ENCODE peak calls at places on chromosomes 2 and 18, in four cellular contexts. O is WERI-Rb-1; L is PC-9; I is CD8-positive, alpha-beta T cell. M is an unnamed sample.

GRCh38 chr18:35084494-35085449 is 43.6 kb downstream of the MAPRE2 start:
- DNase-seq in O (no peak), L (no peak), I (no peak), M (no peak)

GRCh38 chr2:170707821-170708795 is 7.0 kb upstream of the SP5 start:
- DNase-seq in O (no peak), L (no peak), I (no peak), M (no peak)

GRCh38 chr2:162710282-162710891 is 128.2 kb downstream of the KCNH7 start:
- DNase-seq in O (no peak), L (no peak), I (no peak), M (no peak)

GRCh38 chr2:208915401-208915800 is 508.4 kb upstream of the MAP2 start:
- DNase-seq in O (no peak), L (no peak), I (no peak), M (no peak)

GRCh38 chr2:237967463-237967871 is 653 bp downstream of the UBE2F start:
- DNase-seq in O (peak; percentile 25), L (peak; percentile 40), I (no peak), M (no peak)

GRCh38 chr2:43894743-43895142 is 56.0 kb downstream of the ABCG8 start:
- DNase-seq in O (no peak), L (no peak), I (no peak), M (no peak)

GRCh38 chr18:3458952-3459853 is 9.2 kb downstream of the TGIF1 start:
- DNase-seq in O (no peak), L (no peak), I (no peak), M (no peak)

GRCh38 chr2:126668254-126668653 is 12.3 kb downstream of the GYPC start:
- DNase-seq in O (no peak), L (no peak), I (no peak), M (no peak)

GRCh38 chr2:197125000-197125399 is 185.6 kb downstream of the ANKRD44 start:
- DNase-seq in O (no peak), L (no peak), I (no peak), M (no peak)

GRCh38 chr2:42084231-42084671 is 36.4 kb downstream of the PKDCC start:
- DNase-seq in O (no peak), L (no peak), I (no peak), M (no peak)

GRCh38 chr2:172288603-172289002 is 138.8 kb upstream of the ITGA6 start:
- DNase-seq in O (no peak), L (peak; percentile 63), I (peak; percentile 47), M (no peak)

DNA sequence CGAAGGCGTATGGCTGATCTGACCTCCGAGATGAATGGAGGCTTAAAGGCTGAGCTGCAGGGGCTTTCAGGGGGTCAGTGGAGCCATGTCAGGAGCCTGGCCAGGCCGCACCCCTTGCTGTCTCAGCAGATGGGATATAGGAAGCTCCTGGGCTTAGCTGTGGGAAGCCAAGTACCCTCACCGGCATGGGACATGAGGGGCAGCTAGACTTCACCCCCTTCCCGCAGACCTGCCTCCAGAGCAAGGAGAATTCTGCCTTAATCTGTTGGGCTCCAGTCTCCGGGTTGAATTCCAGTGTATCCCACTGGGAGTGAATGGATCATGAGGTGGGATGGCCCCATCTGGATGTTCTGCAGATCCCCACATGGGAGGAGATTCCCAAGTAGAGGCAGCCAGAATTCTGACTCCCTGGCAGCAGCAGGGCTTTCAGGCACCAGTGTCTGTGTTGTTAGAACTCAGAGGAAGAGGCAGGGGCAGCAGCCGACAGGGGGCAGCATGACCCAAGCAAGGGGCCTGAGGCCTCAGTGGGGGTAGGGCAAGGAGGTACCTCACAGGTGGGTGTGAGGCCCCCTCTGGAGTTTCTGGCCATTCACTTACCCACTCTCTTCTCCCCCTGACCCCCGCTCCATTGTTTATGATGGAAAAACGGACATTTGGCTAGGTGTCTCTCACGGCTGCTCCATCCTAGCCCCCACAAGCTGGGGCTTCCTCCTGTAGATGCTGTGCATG is 19.1 kb downstream of the CAPG start:
- DNase-seq in O (peak; percentile 85), L (no peak), I (peak; percentile 64), M (no peak)
- TF ChIP-seq CTCF in O (peak; percentile 92), L (peak; percentile 77), I (peak; percentile 49), M (peak; percentile 82)

GRCh38 chr2:99183025-99183424 is 2.0 kb downstream of the MRPL30 start:
- DNase-seq in O (no peak), L (peak; percentile 78), I (no peak), M (no peak)
- H3K4me3 ChIP-seq in O (no peak overlapping the region), L (peak overlapping the region; percentile 84), I (no peak overlapping the region), M (no peak overlapping the region)

DNA sequence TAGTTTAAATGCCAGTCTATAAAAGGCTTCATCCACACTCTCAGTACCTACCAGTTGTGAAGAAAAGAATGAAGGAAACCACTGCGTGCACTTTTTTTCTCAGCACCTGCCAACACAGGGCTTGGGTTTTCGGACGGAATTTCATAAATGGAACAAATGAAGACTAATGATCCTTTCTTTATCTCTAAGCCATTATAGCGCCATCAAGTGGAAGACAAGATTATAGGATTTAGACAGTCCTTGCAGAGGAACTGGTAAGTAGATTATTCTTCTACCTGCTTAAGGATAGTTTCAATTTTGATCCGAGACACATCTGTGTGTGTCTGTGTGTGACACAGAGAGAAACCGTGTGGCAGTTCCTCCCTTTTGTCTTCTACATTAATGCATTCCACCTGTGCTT is 245.6 kb downstream of the NRXN1 start:
- DNase-seq in O (no peak), L (no peak), I (no peak), M (no peak)
- TF ChIP-seq CTCF in O (peak; percentile 43), L (no peak), I (no peak), M (peak; percentile 14)

GRCh38 chr2:180694445-180695421 is 285.7 kb upstream of the UBE2E3 start:
- DNase-seq in O (no peak), L (no peak), I (no peak), M (no peak)

GRCh38 chr2:180695570-180695969 is 284.8 kb upstream of the UBE2E3 start:
- DNase-seq in O (no peak), L (no peak), I (no peak), M (no peak)

GRCh38 chr2:180696005-180696404 is 284.4 kb upstream of the UBE2E3 start:
- DNase-seq in O (no peak), L (no peak), I (no peak), M (no peak)

GRCh38 chr2:180690611-180691010 is 289.8 kb upstream of the UBE2E3 start:
- DNase-seq in O (no peak), L (no peak), I (no peak), M (no peak)

DNA sequence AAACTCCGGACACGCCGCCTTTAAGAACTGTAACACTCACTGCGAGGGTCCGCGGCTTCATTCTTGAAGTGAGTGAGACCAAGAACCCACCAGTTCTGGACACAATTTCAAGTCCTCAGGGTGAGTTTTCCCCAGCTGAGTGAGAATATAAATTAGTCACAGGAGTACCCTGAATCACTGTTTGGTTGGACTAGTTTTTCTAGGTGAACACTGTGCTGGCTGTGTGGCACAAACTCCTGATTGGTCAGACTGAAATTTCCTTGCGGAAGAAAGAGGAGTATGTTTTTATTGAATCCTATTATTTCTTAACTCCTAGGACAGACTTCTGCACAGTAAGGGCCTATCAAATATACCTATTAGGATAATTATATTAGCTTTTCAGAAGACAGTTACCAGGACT is 288.1 kb upstream of the UBE2E3 start:
- DNase-seq in O (no peak), L (no peak), I (no peak), M (no peak)
- H3K4me3 ChIP-seq in O (no peak overlapping the region), L (no peak overlapping the region), I (no peak overlapping the region), M (no peak overlapping the region)

GRCh38 chr2:108855194-108855593 is 68.6 kb downstream of the CCDC138 start:
- DNase-seq in O (no peak), L (no peak), I (no peak), M (no peak)
- TF ChIP-seq CTCF in O (no peak), L (peak; percentile 63), I (peak; percentile 61), M (peak; percentile 10)

M was measured in retinal pigment epithelial cell.